ENCODE peak calls at places on chromosomes 5 and 9, in nine cellular contexts. One of them, this sample, is unnamed. For H3K27me3, the result is how much of the 10 kb centered on the place peaks cover.

GRCh38 chr5:1865486-1865885 is 17.2 kb downstream of the IRX4 start:
- DNase-seq in transverse colon: no peak
- DNase-seq in adrenal gland: no peak
- DNase-seq in astrocyte: no peak
- DNase-seq in psoas muscle: no peak
- DNase-seq in lung: no peak
- DNase-seq in CD4-positive, alpha-beta T cell: no peak
- DNase-seq in cardiac muscle cell: no peak
- DNase-seq in HCT116: no peak
- DNase-seq in this sample: no peak

GRCh38 chr5:116137544-116138378 is 52.9 kb downstream of the COMMD10 start:
- DNase-seq in lung: no peak
- DNase-seq in adrenal gland: no peak
- DNase-seq in astrocyte: peak
- DNase-seq in CD4-positive, alpha-beta T cell: no peak
- DNase-seq in HCT116: peak
- DNase-seq in psoas muscle: no peak
- DNase-seq in transverse colon: no peak
- DNase-seq in cardiac muscle cell: peak
- DNase-seq in this sample: no peak

GRCh38 chr5:95284512-95285405 is at the start of gene MCTP1:
- DNase-seq in CD4-positive, alpha-beta T cell: no peak
- DNase-seq in HCT116: no peak
- DNase-seq in transverse colon: no peak
- DNase-seq in psoas muscle: no peak
- DNase-seq in cardiac muscle cell: peak
- DNase-seq in adrenal gland: peak
- DNase-seq in astrocyte: peak
- DNase-seq in lung: no peak
- DNase-seq in this sample: peak

GRCh38 chr9:92963831-92964606 is 16.7 kb downstream of the FGD3 start:
- DNase-seq in CD4-positive, alpha-beta T cell: peak
- DNase-seq in psoas muscle: no peak
- DNase-seq in lung: peak
- DNase-seq in cardiac muscle cell: no peak
- DNase-seq in HCT116: no peak
- DNase-seq in astrocyte: no peak
- DNase-seq in transverse colon: peak
- DNase-seq in adrenal gland: no peak
- DNase-seq in this sample: no peak

GRCh38 chr5:137710086-137710485 is 25.8 kb downstream of the KLHL3 start:
- DNase-seq in adrenal gland: no peak
- DNase-seq in astrocyte: no peak
- DNase-seq in psoas muscle: no peak
- DNase-seq in transverse colon: no peak
- DNase-seq in lung: no peak
- DNase-seq in HCT116: no peak
- DNase-seq in cardiac muscle cell: peak
- DNase-seq in CD4-positive, alpha-beta T cell: no peak
- DNase-seq in this sample: no peak

GRCh38 chr9:122807271-122807900 is 7.5 kb downstream of the OR1K1 start:
- DNase-seq in transverse colon: no peak
- DNase-seq in psoas muscle: no peak
- DNase-seq in astrocyte: peak
- DNase-seq in CD4-positive, alpha-beta T cell: no peak
- DNase-seq in adrenal gland: no peak
- DNase-seq in cardiac muscle cell: no peak
- DNase-seq in HCT116: no peak
- DNase-seq in lung: no peak
- DNase-seq in this sample: no peak

GRCh38 chr9:93677641-93678136 is 101.3 kb downstream of the PHF2 start:
- DNase-seq in psoas muscle: peak
- DNase-seq in astrocyte: no peak
- DNase-seq in transverse colon: no peak
- DNase-seq in CD4-positive, alpha-beta T cell: no peak
- DNase-seq in lung: no peak
- DNase-seq in adrenal gland: no peak
- DNase-seq in HCT116: no peak
- DNase-seq in cardiac muscle cell: no peak
- DNase-seq in this sample: no peak

GRCh38 chr5:116626272-116626723 is 51.7 kb upstream of the SEMA6A start:
- DNase-seq in HCT116: no peak
- DNase-seq in cardiac muscle cell: peak
- DNase-seq in lung: peak
- DNase-seq in astrocyte: peak
- DNase-seq in adrenal gland: peak
- DNase-seq in psoas muscle: peak
- DNase-seq in CD4-positive, alpha-beta T cell: no peak
- DNase-seq in transverse colon: peak
- DNase-seq in this sample: peak

GRCh38 chr9:124342946-124343485 is 72.2 kb downstream of the PSMB7 start:
- DNase-seq in CD4-positive, alpha-beta T cell: no peak
- DNase-seq in cardiac muscle cell: peak
- DNase-seq in psoas muscle: peak
- DNase-seq in adrenal gland: peak
- DNase-seq in transverse colon: peak
- DNase-seq in lung: peak
- DNase-seq in HCT116: no peak
- DNase-seq in astrocyte: peak
- DNase-seq in this sample: peak

GRCh38 chr5:147504001-147504400 is 5.9 kb downstream of the DPYSL3 start:
- DNase-seq in psoas muscle: peak
- DNase-seq in astrocyte: peak
- DNase-seq in cardiac muscle cell: peak
- DNase-seq in adrenal gland: no peak
- DNase-seq in lung: no peak
- DNase-seq in transverse colon: no peak
- DNase-seq in HCT116: no peak
- DNase-seq in CD4-positive, alpha-beta T cell: no peak
- DNase-seq in this sample: no peak

GRCh38 chr5:94470802-94471201 is 147.6 kb downstream of the KIAA0825 start:
- DNase-seq in HCT116: no peak
- DNase-seq in cardiac muscle cell: no peak
- DNase-seq in adrenal gland: no peak
- DNase-seq in CD4-positive, alpha-beta T cell: no peak
- DNase-seq in astrocyte: no peak
- DNase-seq in transverse colon: no peak
- DNase-seq in psoas muscle: no peak
- DNase-seq in lung: no peak
- DNase-seq in this sample: no peak

GRCh38 chr5:154513669-154514084 is 35.6 kb upstream of the HAND1 start:
- DNase-seq in cardiac muscle cell: peak
- DNase-seq in psoas muscle: no peak
- DNase-seq in HCT116: no peak
- DNase-seq in lung: no peak
- DNase-seq in astrocyte: peak
- DNase-seq in CD4-positive, alpha-beta T cell: no peak
- DNase-seq in transverse colon: no peak
- DNase-seq in adrenal gland: no peak
- DNase-seq in this sample: no peak

GRCh38 chr9:4674783-4675182 is 4.6 kb upstream of the CDC37L1 start:
- DNase-seq in psoas muscle: no peak
- DNase-seq in lung: no peak
- DNase-seq in adrenal gland: peak
- DNase-seq in transverse colon: no peak
- DNase-seq in HCT116: no peak
- DNase-seq in CD4-positive, alpha-beta T cell: no peak
- DNase-seq in cardiac muscle cell: peak
- DNase-seq in astrocyte: peak
- DNase-seq in this sample: no peak
- TF ChIP-seq CTCF in psoas muscle: no peak
- TF ChIP-seq CTCF in lung: no peak
- TF ChIP-seq CTCF in adrenal gland: no peak
- TF ChIP-seq CTCF in transverse colon: no peak
- TF ChIP-seq CTCF in HCT116: no peak
- TF ChIP-seq CTCF in CD4-positive, alpha-beta T cell: no peak
- TF ChIP-seq CTCF in cardiac muscle cell: no peak
- TF ChIP-seq CTCF in astrocyte: no peak
- TF ChIP-seq CTCF in this sample: no peak

DNA sequence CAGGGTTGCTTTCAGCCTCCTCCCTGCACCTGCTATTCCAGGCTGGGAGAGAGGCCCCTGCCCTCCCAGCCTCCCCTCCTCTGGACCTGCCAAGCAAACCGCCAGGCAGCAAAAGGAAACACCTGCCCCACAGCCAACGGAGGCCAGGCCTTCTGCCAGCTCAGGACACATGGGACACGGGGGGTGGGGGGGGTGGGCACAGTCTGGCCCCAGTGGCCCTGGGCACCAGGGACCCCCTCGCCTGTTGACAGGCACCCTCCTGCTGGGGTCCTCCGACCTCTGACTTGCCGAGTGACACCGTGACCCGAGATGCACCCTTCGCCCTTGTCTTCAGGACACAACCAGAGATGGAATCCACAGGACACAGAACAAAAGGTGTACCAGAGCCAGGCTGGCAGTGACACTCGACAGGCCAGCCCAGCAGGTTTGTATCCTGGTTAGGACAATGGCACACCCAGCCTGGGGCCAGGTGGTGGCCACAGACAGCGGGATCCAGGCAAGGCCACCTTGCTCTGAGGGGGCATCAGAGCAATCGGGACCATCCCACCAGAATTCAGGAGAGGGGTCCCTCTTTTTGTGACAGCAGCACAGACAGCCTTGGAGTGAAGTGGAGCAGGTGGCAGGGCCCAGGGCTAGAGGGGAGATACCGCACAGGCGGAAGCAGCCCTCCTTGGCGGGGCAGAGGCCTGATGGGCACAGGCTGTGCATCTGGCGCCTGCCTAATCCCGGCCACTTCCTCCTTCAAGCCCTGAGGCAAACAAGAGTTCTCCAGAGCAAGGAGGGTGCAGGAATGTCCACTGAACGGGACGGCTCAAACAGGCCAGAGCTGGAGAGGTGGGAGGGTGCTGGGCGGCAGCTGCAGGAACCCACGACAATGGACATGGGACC is 1.3 kb upstream of the TMEM210 start:
- DNase-seq in transverse colon: no peak
- DNase-seq in psoas muscle: no peak
- DNase-seq in astrocyte: no peak
- DNase-seq in cardiac muscle cell: no peak
- DNase-seq in lung: no peak
- DNase-seq in CD4-positive, alpha-beta T cell: no peak
- DNase-seq in adrenal gland: no peak
- DNase-seq in HCT116: no peak
- DNase-seq in this sample: no peak
- H3K27me3 ChIP-seq in transverse colon: half or more
- H3K27me3 ChIP-seq in psoas muscle: under half
- H3K27me3 ChIP-seq in astrocyte: under half
- H3K27me3 ChIP-seq in cardiac muscle cell: half or more
- H3K27me3 ChIP-seq in lung: under half
- H3K27me3 ChIP-seq in CD4-positive, alpha-beta T cell: under half
- H3K27me3 ChIP-seq in adrenal gland: under half
- H3K27me3 ChIP-seq in HCT116: under half
- H3K27me3 ChIP-seq in this sample: half or more

DNA sequence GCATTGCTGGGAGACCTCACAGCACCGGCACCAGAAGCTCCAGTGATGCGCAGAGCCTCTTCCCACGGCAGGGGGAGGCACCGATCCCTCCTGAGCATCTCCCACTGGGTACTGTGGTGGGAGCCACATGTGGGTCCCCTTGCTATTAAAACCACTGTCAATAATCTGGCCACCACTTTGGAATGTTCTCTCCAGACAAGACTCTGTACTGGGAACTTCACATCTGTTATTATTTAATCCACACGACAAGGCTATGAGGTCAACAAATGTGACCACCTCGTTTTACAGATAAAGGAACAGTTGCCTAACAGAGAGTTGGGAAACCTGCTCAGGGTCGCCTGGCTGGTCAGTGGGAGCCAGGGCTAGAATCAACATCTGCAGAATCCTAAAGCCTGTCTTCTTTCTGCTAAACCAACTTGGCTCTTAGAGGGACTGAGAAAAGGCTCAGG is 72.7 kb downstream of the EPB41L4B start:
- DNase-seq in CD4-positive, alpha-beta T cell: no peak
- DNase-seq in astrocyte: no peak
- DNase-seq in HCT116: no peak
- DNase-seq in psoas muscle: no peak
- DNase-seq in adrenal gland: peak
- DNase-seq in cardiac muscle cell: peak
- DNase-seq in lung: no peak
- DNase-seq in transverse colon: no peak
- DNase-seq in this sample: no peak
- TF ChIP-seq CTCF in CD4-positive, alpha-beta T cell: no peak
- TF ChIP-seq CTCF in astrocyte: no peak
- TF ChIP-seq CTCF in HCT116: no peak
- TF ChIP-seq CTCF in psoas muscle: no peak
- TF ChIP-seq CTCF in adrenal gland: no peak
- TF ChIP-seq CTCF in cardiac muscle cell: peak
- TF ChIP-seq CTCF in lung: no peak
- TF ChIP-seq CTCF in transverse colon: no peak
- TF ChIP-seq CTCF in this sample: no peak

GRCh38 chr5:60943624-60944023 is 1.2 kb downstream of the ERCC8 start:
- DNase-seq in lung: no peak
- DNase-seq in psoas muscle: no peak
- DNase-seq in cardiac muscle cell: no peak
- DNase-seq in transverse colon: no peak
- DNase-seq in astrocyte: no peak
- DNase-seq in HCT116: no peak
- DNase-seq in CD4-positive, alpha-beta T cell: no peak
- DNase-seq in adrenal gland: no peak
- DNase-seq in this sample: no peak

GRCh38 chr5:60948738-60949137 is 3.7 kb downstream of the NDUFAF2 start:
- DNase-seq in transverse colon: no peak
- DNase-seq in lung: no peak
- DNase-seq in cardiac muscle cell: no peak
- DNase-seq in psoas muscle: no peak
- DNase-seq in CD4-positive, alpha-beta T cell: no peak
- DNase-seq in HCT116: no peak
- DNase-seq in astrocyte: no peak
- DNase-seq in adrenal gland: no peak
- DNase-seq in this sample: no peak

GRCh38 chr5:60945760-60946253 is 802 bp downstream of the NDUFAF2 start:
- DNase-seq in lung: peak
- DNase-seq in adrenal gland: peak
- DNase-seq in CD4-positive, alpha-beta T cell: no peak
- DNase-seq in astrocyte: peak
- DNase-seq in psoas muscle: peak
- DNase-seq in HCT116: no peak
- DNase-seq in cardiac muscle cell: peak
- DNase-seq in transverse colon: no peak
- DNase-seq in this sample: peak

GRCh38 chr5:60944904-60945759 is at the start of the genes ERCC8 and NDUFAF2:
- DNase-seq in astrocyte: peak
- DNase-seq in psoas muscle: peak
- DNase-seq in lung: peak
- DNase-seq in HCT116: peak
- DNase-seq in cardiac muscle cell: peak
- DNase-seq in CD4-positive, alpha-beta T cell: peak
- DNase-seq in transverse colon: peak
- DNase-seq in adrenal gland: peak
- DNase-seq in this sample: peak
- H3K27me3 ChIP-seq in astrocyte: under half
- H3K27me3 ChIP-seq in psoas muscle: under half
- H3K27me3 ChIP-seq in lung: under half
- H3K27me3 ChIP-seq in HCT116: under half
- H3K27me3 ChIP-seq in cardiac muscle cell: under half
- H3K27me3 ChIP-seq in CD4-positive, alpha-beta T cell: under half
- H3K27me3 ChIP-seq in transverse colon: under half
- H3K27me3 ChIP-seq in adrenal gland: under half
- H3K27me3 ChIP-seq in this sample: under half

GRCh38 chr5:33299621-33300208 is 141.1 kb upstream of the TARS1 start:
- DNase-seq in lung: no peak
- DNase-seq in CD4-positive, alpha-beta T cell: no peak
- DNase-seq in HCT116: peak
- DNase-seq in cardiac muscle cell: peak
- DNase-seq in astrocyte: peak
- DNase-seq in adrenal gland: peak
- DNase-seq in transverse colon: peak
- DNase-seq in psoas muscle: no peak
- DNase-seq in this sample: peak
- TF ChIP-seq CTCF in lung: peak
- TF ChIP-seq CTCF in CD4-positive, alpha-beta T cell: no peak
- TF ChIP-seq CTCF in HCT116: peak
- TF ChIP-seq CTCF in cardiac muscle cell: peak
- TF ChIP-seq CTCF in astrocyte: peak
- TF ChIP-seq CTCF in adrenal gland: peak
- TF ChIP-seq CTCF in transverse colon: peak
- TF ChIP-seq CTCF in psoas muscle: peak
- TF ChIP-seq CTCF in this sample: peak